ENCODE peak calls at places on chromosomes 2 and 18, in ten cellular contexts. S is colonic mucosa, G is psoas muscle, M is fibroblast of villous mesenchyme, L is endothelial cell, U is esophagus muscularis mucosa, A is thoracic aorta, I is coronary artery, N is tibial nerve, O is RWPE1. Q is an unnamed sample.

GRCh38 chr2:164061129-164061746 is 325.4 kb upstream of the FIGN start:
- DNase-seq in A (no peak), I (no peak), G (no peak), L (peak), S (peak), N (no peak), M (peak), O (peak), U (no peak), Q (no peak)

GRCh38 chr18:59846814-59847490 is 52.8 kb upstream of the PMAIP1 start:
- DNase-seq in O (no peak), S (peak), I (no peak), A (no peak), L (no peak), G (no peak), N (no peak), M (peak), U (no peak), Q (no peak)

GRCh38 chr18:51137051-51137729 is 60.3 kb downstream of the MEX3C start:
- DNase-seq in S (no peak), U (peak), I (no peak), O (no peak), M (no peak), A (no peak), N (no peak), L (no peak), G (no peak), Q (peak)

GRCh38 chr2:190217616-190218015 is 102.0 kb downstream of the HIBCH start:
- DNase-seq in S (no peak), M (no peak), N (no peak), L (no peak), O (no peak), I (no peak), U (no peak), G (no peak), A (no peak), Q (no peak)

GRCh38 chr2:142849818-142850217 is 27.6 kb upstream of the KYNU start:
- DNase-seq in L (no peak), M (no peak), A (no peak), O (no peak), I (no peak), G (no peak), S (no peak), N (no peak), U (no peak), Q (no peak)

GRCh38 chr18:57171026-57171425 is 24.1 kb downstream of the BOD1L2 start:
- DNase-seq in G (no peak), S (no peak), O (no peak), U (peak), I (no peak), N (no peak), A (no peak), M (no peak), L (no peak), Q (no peak)

GRCh38 chr2:39494784-39495251 is 57.7 kb upstream of the MAP4K3 start:
- DNase-seq in A (no peak), G (peak), N (no peak), S (no peak), I (no peak), O (no peak), L (no peak), M (peak), U (no peak), Q (no peak)

GRCh38 chr18:46329736-46330246 is 225.6 kb downstream of the HAUS1 start:
- DNase-seq in L (no peak), O (no peak), I (no peak), U (no peak), S (no peak), G (no peak), N (no peak), M (no peak), A (no peak), Q (no peak)

GRCh38 chr2:198316852-198317395 is 512.5 kb downstream of the PLCL1 start:
- DNase-seq in I (no peak), A (no peak), L (no peak), S (peak), U (no peak), O (no peak), G (no peak), N (no peak), M (no peak), Q (no peak)

GRCh38 chr18:63177822-63178525 is 141.6 kb downstream of the BCL2 start:
- DNase-seq in G (peak), A (no peak), O (no peak), L (no peak), S (peak), M (peak), N (peak), U (no peak), I (no peak), Q (no peak)

GRCh38 chr2:10732924-10733583 is 11.6 kb downstream of the ATP6V1C2 start:
- DNase-seq in M (no peak), U (no peak), G (no peak), S (no peak), O (no peak), A (no peak), L (no peak), N (no peak), I (no peak), Q (no peak)

GRCh38 chr2:120853294-120854013 is 117.8 kb downstream of the GLI2 start:
- DNase-seq in O (no peak), L (no peak), G (no peak), U (no peak), I (no peak), M (no peak), A (no peak), N (no peak), S (no peak), Q (no peak)

GRCh38 chr2:72917138-72917874 is at the start of gene EMX1:
- DNase-seq in A (no peak), U (no peak), O (peak), S (peak), L (peak), I (no peak), G (peak), M (no peak), N (no peak), Q (peak)

GRCh38 chr2:222769941-222770340 is 90.9 kb upstream of the ACSL3 start:
- DNase-seq in L (no peak), S (no peak), N (no peak), A (no peak), G (no peak), I (no peak), U (no peak), M (no peak), O (no peak), Q (no peak)

GRCh38 chr2:62456721-62457539 is 49.1 kb downstream of the TMEM17 start:
- DNase-seq in L (peak), M (peak), U (no peak), G (peak), S (peak), I (peak), O (peak), N (peak), A (peak), Q (peak)

GRCh38 chr2:233470007-233470687 is 96.4 kb downstream of the USP40 start:
- DNase-seq in O (no peak), I (peak), A (no peak), G (peak), N (peak), U (no peak), S (peak), M (peak), L (no peak), Q (no peak)

GRCh38 chr2:201007584-201007998 is 44.1 kb upstream of the ORC2 start:
- DNase-seq in O (no peak), M (no peak), A (no peak), I (no peak), N (no peak), L (no peak), G (no peak), S (peak), U (no peak), Q (no peak)

GRCh38 chr2:200931227-200931626 is 32.2 kb downstream of the ORC2 start:
- DNase-seq in M (no peak), A (no peak), L (no peak), S (no peak), I (no peak), U (no peak), O (no peak), G (no peak), N (no peak), Q (no peak)

GRCh38 chr2:56682397-56682760 is 498.6 kb downstream of the CCDC85A start:
- DNase-seq in S (no peak), L (no peak), G (no peak), N (no peak), O (no peak), A (no peak), M (peak), I (no peak), U (no peak), Q (no peak)

GRCh38 chr2:180625006-180625844 is 355.2 kb upstream of the UBE2E3 start:
- DNase-seq in I (no peak), A (no peak), M (peak), O (peak), U (no peak), L (no peak), N (no peak), G (no peak), S (no peak), Q (no peak)

GRCh38 chr2:25808006-25808383 is 70.3 kb downstream of the ASXL2 start:
- DNase-seq in U (no peak), A (no peak), N (no peak), M (peak), S (no peak), G (no peak), O (no peak), I (no peak), L (no peak), Q (no peak)

GRCh38 chr2:203688798-203689197 is 17.6 kb upstream of the CD28 start:
- DNase-seq in A (no peak), G (peak), L (no peak), U (no peak), N (peak), O (no peak), S (no peak), M (peak), I (peak), Q (no peak)

GRCh38 chr2:234528410-234529150 is 31.7 kb upstream of the ARL4C start:
- DNase-seq in A (no peak), U (no peak), I (no peak), N (no peak), O (no peak), G (no peak), S (no peak), L (no peak), M (no peak), Q (no peak)

GRCh38 chr2:189836644-189837043 is 52.4 kb downstream of the PMS1 start:
- DNase-seq in N (no peak), L (no peak), A (no peak), M (peak), U (no peak), O (peak), I (no peak), G (no peak), S (no peak), Q (no peak)

GRCh38 chr2:219019436-219019835 is 21.9 kb downstream of the CFAP65 start:
- DNase-seq in G (no peak), M (no peak), O (no peak), U (no peak), L (no peak), A (no peak), I (no peak), N (no peak), S (no peak), Q (no peak)

GRCh38 chr2:219021591-219021990 is 19.7 kb downstream of the CFAP65 start:
- DNase-seq in O (no peak), I (no peak), M (no peak), L (no peak), U (no peak), S (no peak), N (no peak), G (no peak), A (no peak), Q (no peak)

GRCh38 chr2:219022616-219023015 is 18.7 kb downstream of the CFAP65 start:
- DNase-seq in O (no peak), I (no peak), N (no peak), S (no peak), A (no peak), U (no peak), M (no peak), G (no peak), L (no peak), Q (no peak)

GRCh38 chr2:219022041-219022440 is 19.3 kb downstream of the CFAP65 start:
- DNase-seq in G (no peak), M (no peak), L (no peak), A (no peak), I (no peak), N (no peak), U (no peak), O (no peak), S (no peak), Q (no peak)

DNA sequence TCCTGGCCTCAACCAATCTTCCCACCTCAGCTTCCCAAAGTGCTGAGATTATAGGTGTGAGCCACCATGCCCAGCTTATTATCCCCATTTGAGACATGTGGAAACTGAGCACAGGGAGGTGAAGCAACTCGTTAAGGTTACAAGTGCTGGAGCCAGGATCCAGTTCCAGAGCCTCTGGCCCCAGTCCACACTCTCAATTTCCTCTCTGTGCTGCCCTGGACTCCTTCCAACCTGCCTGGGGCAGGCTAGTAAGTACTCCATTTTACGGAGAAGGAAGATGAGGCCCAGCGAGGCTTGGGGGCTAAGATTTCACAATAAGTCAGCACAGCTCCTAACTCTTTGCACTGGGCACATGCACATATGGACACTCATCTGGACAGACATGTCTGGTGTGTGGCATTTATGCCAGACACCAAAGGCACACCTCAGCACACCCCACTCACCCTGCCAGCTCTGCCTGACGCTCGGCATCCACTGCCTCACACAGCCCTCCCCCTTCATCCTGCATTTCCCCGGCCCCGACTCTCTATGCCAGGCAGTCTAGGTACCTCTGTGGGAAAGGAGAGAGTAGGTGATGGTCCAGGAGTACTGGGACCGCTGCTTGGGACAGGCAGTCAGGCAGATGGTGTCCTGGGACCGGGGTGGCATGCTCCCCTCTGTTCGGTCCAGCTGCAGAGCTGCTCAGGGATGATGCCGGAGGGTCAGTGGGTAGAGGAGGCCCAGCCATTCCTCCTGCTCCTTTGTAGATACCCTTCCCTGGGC is 20.5 kb downstream of the CFAP65 start:
- DNase-seq in M (no peak), N (no peak), S (no peak), L (no peak), I (no peak), G (no peak), A (no peak), U (no peak), O (no peak), Q (no peak)
- TF ChIP-seq CTCF in M (no peak), N (no peak), S (no peak), L (no peak), I (no peak), G (no peak), A (no peak), U (no peak), O (no peak), Q (no peak)

GRCh38 chr2:42103829-42104228 is 56.0 kb downstream of the PKDCC start:
- DNase-seq in L (no peak), G (no peak), U (no peak), I (no peak), A (no peak), N (no peak), O (no peak), M (no peak), S (no peak), Q (no peak)

GRCh38 chr2:42101641-42102605 is 54.1 kb downstream of the PKDCC start:
- DNase-seq in G (peak), I (no peak), A (no peak), M (peak), O (no peak), S (peak), N (peak), U (no peak), L (peak), Q (no peak)

GRCh38 chr2:42104621-42105020 is 56.8 kb downstream of the PKDCC start:
- DNase-seq in M (no peak), U (no peak), S (no peak), A (no peak), O (no peak), L (no peak), G (no peak), N (no peak), I (no peak), Q (no peak)

GRCh38 chr2:42100696-42101585 is 53.1 kb downstream of the PKDCC start:
- DNase-seq in S (peak), A (no peak), I (peak), M (peak), G (peak), N (no peak), U (no peak), O (peak), L (peak), Q (no peak)

GRCh38 chr2:42102606-42103450 is 55.0 kb downstream of the PKDCC start:
- DNase-seq in N (no peak), U (no peak), S (peak), I (no peak), O (no peak), A (no peak), G (peak), L (peak), M (peak), Q (no peak)
- TF ChIP-seq CTCF in N (no peak), U (no peak), S (no peak), I (no peak), O (no peak), A (no peak), G (no peak), L (no peak), M (no peak), Q (no peak)

DNA sequence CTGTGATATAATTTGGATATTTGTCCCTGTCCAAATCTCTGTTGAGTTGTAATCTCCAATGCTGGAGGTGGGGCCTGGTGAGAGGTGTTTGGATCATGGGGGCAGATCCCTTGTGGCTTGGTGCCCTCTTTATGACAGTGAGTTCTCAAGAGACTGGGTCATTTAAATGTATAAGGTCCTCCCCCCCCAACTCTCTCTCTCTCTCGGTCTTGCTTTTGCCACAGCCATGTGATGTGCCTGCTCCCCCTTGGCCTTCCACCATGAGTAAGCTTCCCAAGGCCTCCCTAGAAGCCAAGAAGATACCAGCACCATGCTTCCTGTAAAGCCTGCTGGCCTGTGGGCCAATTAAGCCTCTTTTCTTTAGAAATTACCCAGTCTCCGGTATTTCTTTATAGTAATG is 58.6 kb downstream of the FN1 start:
- DNase-seq in I (no peak), A (no peak), O (no peak), L (no peak), S (no peak), N (no peak), U (no peak), M (no peak), G (no peak), Q (no peak)
- TF ChIP-seq CTCF in I (no peak), A (no peak), O (no peak), L (no peak), S (no peak), N (no peak), U (no peak), M (no peak), G (no peak), Q (no peak)

GRCh38 chr2:167843203-167843602 is 404.2 kb downstream of the STK39 start:
- DNase-seq in A (no peak), U (no peak), O (no peak), G (no peak), S (no peak), M (no peak), L (no peak), I (no peak), N (no peak), Q (no peak)

GRCh38 chr2:167842047-167842446 is 405.3 kb downstream of the STK39 start:
- DNase-seq in U (no peak), O (no peak), L (no peak), N (no peak), M (no peak), S (no peak), A (no peak), I (no peak), G (no peak), Q (no peak)

GRCh38 chr2:167843657-167844056 is 403.7 kb downstream of the STK39 start:
- DNase-seq in M (no peak), L (no peak), O (no peak), S (no peak), N (no peak), U (no peak), I (no peak), A (no peak), G (no peak), Q (no peak)

DNA sequence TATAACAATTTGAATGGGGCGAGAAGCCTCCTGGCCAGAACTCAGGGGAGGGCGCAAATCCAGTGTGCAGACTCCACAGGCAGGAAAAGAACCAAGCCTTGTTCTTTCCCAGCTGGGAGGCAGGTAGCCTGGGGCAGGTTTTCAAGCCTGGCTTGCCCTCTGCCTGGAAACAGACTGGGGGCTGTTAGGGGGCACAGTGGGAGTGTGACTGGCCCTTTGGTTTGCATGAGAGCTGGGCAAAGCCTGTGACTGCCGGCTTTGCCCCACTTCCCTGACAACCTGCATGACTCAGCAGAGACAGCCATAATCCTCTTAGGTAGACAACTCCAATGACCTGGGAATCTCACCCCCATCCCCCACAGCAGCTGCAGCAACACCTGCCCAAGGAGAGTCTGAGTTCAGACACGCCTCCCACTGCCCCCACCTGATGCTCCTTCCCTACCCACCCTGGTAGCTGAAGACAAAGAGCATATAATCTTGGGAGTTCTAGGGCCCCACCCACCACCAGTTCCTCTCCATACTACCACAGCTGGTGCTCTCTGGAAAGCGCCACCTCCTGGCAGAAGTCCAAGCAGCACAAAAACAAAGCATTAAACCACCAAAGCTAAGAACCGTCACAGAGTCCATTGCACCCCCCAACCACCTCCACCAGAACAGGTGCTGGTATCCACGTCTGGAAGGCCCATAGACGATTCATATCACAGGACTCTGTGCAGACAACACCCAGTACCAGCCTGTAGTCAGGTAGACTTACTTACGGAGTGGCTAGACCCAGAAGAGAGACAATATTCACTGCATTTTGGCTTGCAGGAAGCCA is 402.5 kb downstream of the STK39 start:
- DNase-seq in M (no peak), G (no peak), A (no peak), S (peak), O (no peak), U (no peak), N (no peak), L (no peak), I (no peak), Q (no peak)
- TF ChIP-seq CTCF in M (no peak), G (no peak), A (no peak), S (peak), O (no peak), U (no peak), N (no peak), L (no peak), I (no peak), Q (no peak)

DNA sequence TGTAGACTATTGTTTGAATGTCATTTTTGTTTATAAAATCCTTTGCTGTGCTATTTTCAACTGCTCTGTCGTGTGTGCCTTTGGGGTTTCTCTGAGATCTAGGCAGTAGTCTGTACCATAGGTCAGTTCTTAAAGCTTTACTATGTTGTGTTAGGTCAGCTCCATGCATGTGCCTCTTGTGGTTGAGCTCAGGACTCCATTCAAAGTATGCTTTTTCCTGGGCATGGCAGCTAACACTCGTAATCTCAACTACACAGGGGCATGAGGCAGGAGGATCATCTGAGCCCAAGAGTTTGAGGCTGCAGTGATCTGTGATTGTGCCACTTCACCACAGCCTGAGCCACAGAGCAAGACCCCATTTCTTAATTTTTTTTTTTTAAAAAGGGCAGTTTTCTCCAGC is 174.4 kb upstream of the SPHKAP start:
- DNase-seq in N (no peak), L (no peak), U (no peak), S (no peak), A (no peak), O (no peak), G (no peak), I (no peak), M (no peak), Q (no peak)
- TF ChIP-seq CTCF in N (no peak), L (no peak), U (no peak), S (no peak), A (no peak), O (no peak), G (no peak), I (no peak), M (no peak), Q (no peak)

GRCh38 chr2:237674731-237675276 is 47.4 kb downstream of the LRRFIP1 start:
- DNase-seq in A (peak), L (peak), G (peak), M (peak), N (peak), I (peak), O (peak), S (peak), U (no peak), Q (peak)
- TF ChIP-seq CTCF in A (peak), L (no peak), G (peak), M (no peak), N (no peak), I (no peak), O (no peak), S (no peak), U (no peak), Q (no peak)